ENCODE peak calls at places on chromosomes 13 and 19, in nine cellular contexts. O, C, X, A, P, R, B, I and M are unnamed samples.

GRCh38 chr19:48991823-48992570 is 1.1 kb downstream of the GYS1 start:
- DNase-seq in O (no peak), C (peak), X (peak), A (no peak), P (peak), R (peak), B (no peak), I (peak), M (peak)

GRCh38 chr13:65166675-65167074 is 2063.5 kb downstream of the PCDH9 start:
- DNase-seq in O (no peak), C (no peak), X (no peak), A (no peak), P (no peak), R (no peak), B (no peak), I (no peak), M (no peak)

GRCh38 chr13:21219044-21219381 is 42.6 kb downstream of the MRPL57 start:
- DNase-seq in O (no peak), C (no peak), X (no peak), A (no peak), P (no peak), R (no peak), B (no peak), I (no peak), M (no peak)

GRCh38 chr19:46608581-46609345 is 7.6 kb downstream of the CALM3 start:
- DNase-seq in O (no peak), C (no peak), X (no peak), A (no peak), P (no peak), R (no peak), B (no peak), I (no peak), M (no peak)

GRCh38 chr13:44790289-44790688 is 199.0 kb downstream of the NUFIP1 start:
- DNase-seq in O (no peak), C (no peak), X (no peak), A (no peak), P (no peak), R (no peak), B (no peak), I (no peak), M (no peak)

GRCh38 chr13:112744306-112745021 is 54.6 kb downstream of the ATP11A start:
- DNase-seq in O (no peak), C (no peak), X (no peak), A (no peak), P (no peak), R (peak), B (no peak), I (peak), M (no peak)

GRCh38 chr13:113086991-113087922 is 18.3 kb upstream of the F7 start:
- DNase-seq in O (no peak), C (peak), X (no peak), A (no peak), P (no peak), R (no peak), B (no peak), I (no peak), M (no peak)

GRCh38 chr13:44906230-44906629 is 83.0 kb downstream of the NUFIP1 start:
- DNase-seq in O (no peak), C (no peak), X (no peak), A (no peak), P (no peak), R (no peak), B (no peak), I (no peak), M (no peak)

GRCh38 chr19:16400911-16401675 is 70.7 kb downstream of the EPS15L1 start:
- DNase-seq in O (no peak), C (no peak), X (no peak), A (no peak), P (no peak), R (peak), B (peak), I (peak), M (no peak)

GRCh38 chr13:26585136-26585535 is 27.7 kb downstream of the WASF3 start:
- DNase-seq in O (no peak), C (no peak), X (no peak), A (no peak), P (no peak), R (peak), B (no peak), I (no peak), M (peak)

GRCh38 chr13:113211774-113212173 is 2.4 kb downstream of the CUL4A start:
- DNase-seq in O (no peak), C (no peak), X (no peak), A (no peak), P (no peak), R (no peak), B (no peak), I (no peak), M (no peak)

GRCh38 chr19:55526216-55527196 is 10.4 kb downstream of the SBK2 start:
- DNase-seq in O (no peak), C (peak), X (no peak), A (no peak), P (no peak), R (peak), B (no peak), I (peak), M (peak)

GRCh38 chr13:22498006-22498405 is 682.8 kb upstream of the SGCG start:
- DNase-seq in O (no peak), C (no peak), X (no peak), A (no peak), P (no peak), R (no peak), B (no peak), I (no peak), M (no peak)

GRCh38 chr19:41193420-41194156 is 569 bp downstream of the CYP2S1 start:
- DNase-seq in O (no peak), C (no peak), X (no peak), A (no peak), P (no peak), R (no peak), B (no peak), I (no peak), M (no peak)

GRCh38 chr19:3492131-3492839 is 8.2 kb downstream of the DOHH start:
- DNase-seq in O (no peak), C (no peak), X (no peak), A (no peak), P (no peak), R (no peak), B (no peak), I (no peak), M (no peak)

GRCh38 chr19:13621413-13621812 is 115.1 kb upstream of the CACNA1A start:
- DNase-seq in O (no peak), C (no peak), X (no peak), A (no peak), P (peak), R (peak), B (peak), I (no peak), M (peak)